ENCODE peak calls at places on chromosome 5, in five cellular contexts. One of them, this sample, is unnamed.

GRCh38 chr5:10365800-10366199 is 12.3 kb downstream of the MARCHF6 start:
- DNase-seq in H9: no peak
- DNase-seq in H1: no peak
- DNase-seq in neuronal stem cell: no peak
- DNase-seq in mesenchymal stem cell: no peak
- DNase-seq in this sample: no peak

GRCh38 chr5:180296778-180297177 is 4.9 kb upstream of the MAPK9 start:
- DNase-seq in neuronal stem cell: no peak
- DNase-seq in mesenchymal stem cell: peak
- DNase-seq in H9: no peak
- DNase-seq in H1: no peak
- DNase-seq in this sample: no peak

GRCh38 chr5:126805108-126805507 is 28.2 kb downstream of the LMNB1 start:
- DNase-seq in H9: no peak
- DNase-seq in H1: no peak
- DNase-seq in neuronal stem cell: no peak
- DNase-seq in mesenchymal stem cell: no peak
- DNase-seq in this sample: no peak

GRCh38 chr5:55668356-55668755 is 43.8 kb downstream of the SLC38A9 start:
- DNase-seq in H9: no peak
- DNase-seq in H1: no peak
- DNase-seq in neuronal stem cell: no peak
- DNase-seq in mesenchymal stem cell: peak
- DNase-seq in this sample: peak

GRCh38 chr5:71925608-71926091 is 181.6 kb upstream of the MAP1B start:
- DNase-seq in mesenchymal stem cell: peak
- DNase-seq in H1: no peak
- DNase-seq in H9: no peak
- DNase-seq in neuronal stem cell: no peak
- DNase-seq in this sample: no peak

GRCh38 chr5:134545070-134545868 is 19.8 kb downstream of the JADE2 start:
- DNase-seq in H9: no peak
- DNase-seq in H1: no peak
- DNase-seq in mesenchymal stem cell: peak
- DNase-seq in neuronal stem cell: no peak
- DNase-seq in this sample: no peak

GRCh38 chr5:111680737-111681413 is 76.1 kb downstream of the NREP start:
- DNase-seq in mesenchymal stem cell: peak
- DNase-seq in neuronal stem cell: no peak
- DNase-seq in H1: no peak
- DNase-seq in H9: no peak
- DNase-seq in this sample: no peak

GRCh38 chr5:169581580-169582227 is 1.9 kb upstream of the SPDL1 start:
- DNase-seq in mesenchymal stem cell: peak
- DNase-seq in neuronal stem cell: peak
- DNase-seq in H9: peak
- DNase-seq in H1: no peak
- DNase-seq in this sample: peak

GRCh38 chr5:126884269-126884819 is 107.4 kb downstream of the LMNB1 start:
- DNase-seq in neuronal stem cell: no peak
- DNase-seq in H9: no peak
- DNase-seq in H1: no peak
- DNase-seq in mesenchymal stem cell: peak
- DNase-seq in this sample: peak

GRCh38 chr5:74166064-74166463 is 474.5 kb downstream of the ENC1 start:
- DNase-seq in H9: no peak
- DNase-seq in neuronal stem cell: no peak
- DNase-seq in mesenchymal stem cell: peak
- DNase-seq in H1: no peak
- DNase-seq in this sample: no peak

GRCh38 chr5:167730121-167730520 is 561.3 kb upstream of the WWC1 start:
- DNase-seq in H9: no peak
- DNase-seq in neuronal stem cell: no peak
- DNase-seq in H1: no peak
- DNase-seq in mesenchymal stem cell: peak
- DNase-seq in this sample: peak

GRCh38 chr5:102638316-102638715 is 116.8 kb upstream of the PAM start:
- DNase-seq in H9: no peak
- DNase-seq in neuronal stem cell: no peak
- DNase-seq in H1: no peak
- DNase-seq in mesenchymal stem cell: peak
- DNase-seq in this sample: no peak

GRCh38 chr5:1386274-1386717 is 41.4 kb upstream of the CLPTM1L start:
- DNase-seq in H9: peak
- DNase-seq in neuronal stem cell: peak
- DNase-seq in mesenchymal stem cell: peak
- DNase-seq in H1: no peak
- DNase-seq in this sample: peak

GRCh38 chr5:72451771-72452505 is 55.3 kb downstream of the ZNF366 start:
- DNase-seq in mesenchymal stem cell: peak
- DNase-seq in H1: no peak
- DNase-seq in H9: no peak
- DNase-seq in neuronal stem cell: no peak
- DNase-seq in this sample: no peak

GRCh38 chr5:10250804-10251276 is 760 bp downstream of the CCT5 start:
- DNase-seq in mesenchymal stem cell: peak
- DNase-seq in neuronal stem cell: no peak
- DNase-seq in H9: no peak
- DNase-seq in H1: no peak
- DNase-seq in this sample: no peak

GRCh38 chr5:20610650-20611049 is 622.6 kb upstream of the CDH18 start:
- DNase-seq in H9: no peak
- DNase-seq in mesenchymal stem cell: no peak
- DNase-seq in neuronal stem cell: no peak
- DNase-seq in H1: no peak
- DNase-seq in this sample: no peak

GRCh38 chr5:151903243-151903653 is 21.4 kb downstream of the GLRA1 start:
- DNase-seq in H1: peak
- DNase-seq in mesenchymal stem cell: no peak
- DNase-seq in neuronal stem cell: peak
- DNase-seq in H9: peak
- DNase-seq in this sample: no peak

GRCh38 chr5:139745121-139745799 is 50.3 kb upstream of the PSD2 start:
- DNase-seq in neuronal stem cell: no peak
- DNase-seq in H1: no peak
- DNase-seq in mesenchymal stem cell: peak
- DNase-seq in H9: peak
- DNase-seq in this sample: no peak

GRCh38 chr5:72210913-72211670 is 103.8 kb downstream of the MAP1B start:
- DNase-seq in H1: no peak
- DNase-seq in H9: no peak
- DNase-seq in mesenchymal stem cell: peak
- DNase-seq in neuronal stem cell: no peak
- DNase-seq in this sample: peak

GRCh38 chr5:103424453-103425205 is 138.0 kb downstream of the NUDT12 start:
- DNase-seq in mesenchymal stem cell: peak
- DNase-seq in neuronal stem cell: no peak
- DNase-seq in H9: no peak
- DNase-seq in H1: no peak
- DNase-seq in this sample: peak

GRCh38 chr5:169850407-169850806 is 129.9 kb downstream of the INSYN2B start:
- DNase-seq in mesenchymal stem cell: no peak
- DNase-seq in neuronal stem cell: no peak
- DNase-seq in H1: no peak
- DNase-seq in H9: no peak
- DNase-seq in this sample: no peak

GRCh38 chr5:58466939-58467338 is 7.1 kb upstream of the PLK2 start:
- DNase-seq in neuronal stem cell: no peak
- DNase-seq in mesenchymal stem cell: peak
- DNase-seq in H1: no peak
- DNase-seq in H9: peak
- DNase-seq in this sample: peak

GRCh38 chr5:90934091-90934719 is 375.6 kb downstream of the ADGRV1 start:
- DNase-seq in mesenchymal stem cell: no peak
- DNase-seq in neuronal stem cell: no peak
- DNase-seq in H1: no peak
- DNase-seq in H9: no peak
- DNase-seq in this sample: peak

GRCh38 chr5:6222121-6222520 is 156.2 kb downstream of the MED10 start:
- DNase-seq in H1: no peak
- DNase-seq in neuronal stem cell: no peak
- DNase-seq in H9: no peak
- DNase-seq in mesenchymal stem cell: no peak
- DNase-seq in this sample: no peak

GRCh38 chr5:119049824-119050449 is 20.9 kb upstream of the DMXL1 start:
- DNase-seq in H9: peak
- DNase-seq in neuronal stem cell: no peak
- DNase-seq in H1: no peak
- DNase-seq in mesenchymal stem cell: peak
- DNase-seq in this sample: peak

GRCh38 chr5:53419247-53419646 is 61.2 kb upstream of the FST start:
- DNase-seq in H9: no peak
- DNase-seq in mesenchymal stem cell: peak
- DNase-seq in H1: no peak
- DNase-seq in neuronal stem cell: no peak
- DNase-seq in this sample: no peak

GRCh38 chr5:59264641-59265245 is 628.8 kb downstream of the PDE4D start:
- DNase-seq in H9: no peak
- DNase-seq in neuronal stem cell: no peak
- DNase-seq in mesenchymal stem cell: peak
- DNase-seq in H1: no peak
- DNase-seq in this sample: peak

GRCh38 chr5:114857951-114858401 is 311.7 kb downstream of the TRIM36 start:
- DNase-seq in mesenchymal stem cell: no peak
- DNase-seq in neuronal stem cell: no peak
- DNase-seq in H1: no peak
- DNase-seq in H9: peak
- DNase-seq in this sample: no peak

GRCh38 chr5:763998-764781 is 20.3 kb downstream of the ZDHHC11B start:
- DNase-seq in H9: no peak
- DNase-seq in neuronal stem cell: no peak
- DNase-seq in mesenchymal stem cell: no peak
- DNase-seq in H1: no peak
- DNase-seq in this sample: no peak

GRCh38 chr5:94268226-94268625 is 350.2 kb downstream of the KIAA0825 start:
- DNase-seq in neuronal stem cell: no peak
- DNase-seq in H1: no peak
- DNase-seq in H9: no peak
- DNase-seq in mesenchymal stem cell: no peak
- DNase-seq in this sample: no peak

GRCh38 chr5:39772307-39772706 is 347.5 kb upstream of the DAB2 start:
- DNase-seq in neuronal stem cell: no peak
- DNase-seq in H1: no peak
- DNase-seq in H9: no peak
- DNase-seq in mesenchymal stem cell: peak
- DNase-seq in this sample: no peak

GRCh38 chr5:39775058-39775457 is 350.3 kb upstream of the DAB2 start:
- DNase-seq in H9: no peak
- DNase-seq in neuronal stem cell: no peak
- DNase-seq in H1: no peak
- DNase-seq in mesenchymal stem cell: peak
- DNase-seq in this sample: peak

GRCh38 chr5:39775458-39776365 is 350.9 kb upstream of the DAB2 start:
- DNase-seq in H1: no peak
- DNase-seq in mesenchymal stem cell: peak
- DNase-seq in H9: no peak
- DNase-seq in neuronal stem cell: no peak
- DNase-seq in this sample: peak

GRCh38 chr5:39779836-39780235 is 355.1 kb upstream of the DAB2 start:
- DNase-seq in mesenchymal stem cell: no peak
- DNase-seq in H9: no peak
- DNase-seq in neuronal stem cell: no peak
- DNase-seq in H1: no peak
- DNase-seq in this sample: no peak

GRCh38 chr5:39774597-39774996 is 349.8 kb upstream of the DAB2 start:
- DNase-seq in H1: no peak
- DNase-seq in neuronal stem cell: no peak
- DNase-seq in H9: no peak
- DNase-seq in mesenchymal stem cell: no peak
- DNase-seq in this sample: peak
- H2BK12ac ChIP-seq in H1: no peak
- H2BK12ac ChIP-seq in neuronal stem cell: no peak
- H2BK12ac ChIP-seq in H9: no peak
- H2BK12ac ChIP-seq in mesenchymal stem cell: no peak
- H2BK12ac ChIP-seq in this sample: no peak

GRCh38 chr5:31889131-31889561 is 250.2 kb downstream of the PDZD2 start:
- DNase-seq in neuronal stem cell: no peak
- DNase-seq in mesenchymal stem cell: no peak
- DNase-seq in H1: peak
- DNase-seq in H9: peak
- DNase-seq in this sample: no peak
- H2BK5ac ChIP-seq in neuronal stem cell: no peak
- H2BK5ac ChIP-seq in mesenchymal stem cell: no peak
- H2BK5ac ChIP-seq in H1: no peak
- H2BK5ac ChIP-seq in H9: no peak
- H2BK5ac ChIP-seq in this sample: no peak

DNA sequence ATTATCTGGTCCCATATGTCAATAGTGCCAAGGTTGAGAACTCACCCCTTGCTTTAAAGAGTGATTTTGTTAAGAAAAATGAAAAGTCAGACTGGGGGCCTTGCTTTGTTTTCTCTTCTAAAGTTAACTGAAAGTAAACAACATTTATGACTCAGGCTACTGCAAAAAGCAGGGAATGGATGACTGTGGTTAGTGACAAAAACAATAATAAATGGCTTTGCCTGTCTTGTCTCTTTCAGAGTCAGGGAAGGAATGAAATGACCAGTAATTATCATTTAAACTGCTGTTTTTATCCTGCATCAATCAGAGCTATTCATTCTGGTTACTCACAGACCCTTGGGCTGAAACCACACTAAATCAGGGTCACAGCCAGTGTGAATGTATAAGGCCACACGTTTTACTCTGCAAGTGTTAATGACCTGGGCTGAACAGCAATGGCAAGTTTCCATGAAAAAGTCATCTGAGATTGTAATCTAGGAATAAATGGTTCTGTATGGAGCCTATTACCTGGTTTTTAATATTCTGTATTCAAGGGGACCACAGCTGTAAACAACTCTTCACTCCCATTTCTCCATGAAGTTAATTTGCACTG is 112.1 kb downstream of the ZNF608 start:
- DNase-seq in H1: no peak
- DNase-seq in mesenchymal stem cell: peak
- DNase-seq in H9: no peak
- DNase-seq in neuronal stem cell: no peak
- DNase-seq in this sample: no peak
- H3K23ac ChIP-seq in H1: no peak
- H3K23ac ChIP-seq in mesenchymal stem cell: no peak
- H3K23ac ChIP-seq in H9: no peak
- H3K23ac ChIP-seq in neuronal stem cell: no peak
- H3K23ac ChIP-seq in this sample: no peak

GRCh38 chr5:131628990-131629389 is 6.0 kb downstream of the RAPGEF6 start:
- DNase-seq in neuronal stem cell: no peak
- DNase-seq in H9: no peak
- DNase-seq in H1: no peak
- DNase-seq in mesenchymal stem cell: peak
- DNase-seq in this sample: peak

GRCh38 chr5:131630963-131631350 is 4.1 kb downstream of the RAPGEF6 start:
- DNase-seq in H9: no peak
- DNase-seq in mesenchymal stem cell: no peak
- DNase-seq in neuronal stem cell: no peak
- DNase-seq in H1: no peak
- DNase-seq in this sample: no peak

GRCh38 chr5:131627466-131627865 is 7.6 kb downstream of the RAPGEF6 start:
- DNase-seq in mesenchymal stem cell: no peak
- DNase-seq in neuronal stem cell: no peak
- DNase-seq in H1: no peak
- DNase-seq in H9: no peak
- DNase-seq in this sample: no peak

GRCh38 chr5:131633830-131634229 is 1.2 kb downstream of the RAPGEF6 start:
- DNase-seq in mesenchymal stem cell: no peak
- DNase-seq in neuronal stem cell: no peak
- DNase-seq in H9: no peak
- DNase-seq in H1: no peak
- DNase-seq in this sample: no peak

GRCh38 chr5:131630208-131630962 is 4.6 kb downstream of the RAPGEF6 start:
- DNase-seq in neuronal stem cell: no peak
- DNase-seq in H1: no peak
- DNase-seq in H9: no peak
- DNase-seq in mesenchymal stem cell: no peak
- DNase-seq in this sample: no peak
- H2BK12ac ChIP-seq in neuronal stem cell: no peak
- H2BK12ac ChIP-seq in H1: no peak
- H2BK12ac ChIP-seq in H9: no peak
- H2BK12ac ChIP-seq in mesenchymal stem cell: no peak
- H2BK12ac ChIP-seq in this sample: no peak